ENCODE peak calls at places on chromosome 7, in five cellular contexts. C, N, H, P and R are unnamed samples.

GRCh38 chr7:30321992-30322637 is 37.7 kb downstream of the ZNRF2 start:
- DNase-seq in C (no peak), N (no peak), H (no peak), P (no peak), R (peak)

GRCh38 chr7:24756989-24757798 is at the start of gene GSDME:
- DNase-seq in C (no peak), N (peak), H (peak), P (peak), R (no peak)

GRCh38 chr7:98836811-98837631 is 32.8 kb downstream of the TMEM130 start:
- DNase-seq in C (peak), N (no peak), H (peak), P (peak), R (peak)

GRCh38 chr7:132049462-132050304 is 493.3 kb upstream of the PODXL start:
- DNase-seq in C (peak), N (no peak), H (peak), P (peak), R (no peak)

GRCh38 chr7:132361146-132361545 is 215.1 kb downstream of the PLXNA4 start:
- DNase-seq in C (no peak), N (no peak), H (no peak), P (no peak), R (no peak)

GRCh38 chr7:27424231-27424630 is 181.6 kb downstream of the EVX1 start:
- DNase-seq in C (no peak), N (no peak), H (no peak), P (no peak), R (no peak)

GRCh38 chr7:50556247-50556976 is 8.8 kb downstream of the DDC start:
- DNase-seq in C (no peak), N (peak), H (no peak), P (no peak), R (no peak)

GRCh38 chr7:5452937-5453540 is 29.4 kb upstream of the TNRC18 start:
- DNase-seq in C (no peak), N (no peak), H (no peak), P (peak), R (peak)

GRCh38 chr7:7183833-7184463 is 1.6 kb downstream of the C1GALT1 start:
- DNase-seq in C (no peak), N (no peak), H (no peak), P (no peak), R (no peak)

GRCh38 chr7:71612011-71612410 is 480.1 kb downstream of the GALNT17 start:
- DNase-seq in C (no peak), N (no peak), H (no peak), P (no peak), R (no peak)

GRCh38 chr7:70384891-70385290 is 747.1 kb upstream of the GALNT17 start:
- DNase-seq in C (no peak), N (no peak), H (no peak), P (no peak), R (no peak)

GRCh38 chr7:41162612-41163011 is 540.3 kb downstream of the INHBA start:
- DNase-seq in C (no peak), N (no peak), H (no peak), P (no peak), R (no peak)

GRCh38 chr7:139118803-139119485 is 9.4 kb upstream of the ZC3HAV1 start:
- DNase-seq in C (no peak), N (no peak), H (no peak), P (no peak), R (peak)

DNA sequence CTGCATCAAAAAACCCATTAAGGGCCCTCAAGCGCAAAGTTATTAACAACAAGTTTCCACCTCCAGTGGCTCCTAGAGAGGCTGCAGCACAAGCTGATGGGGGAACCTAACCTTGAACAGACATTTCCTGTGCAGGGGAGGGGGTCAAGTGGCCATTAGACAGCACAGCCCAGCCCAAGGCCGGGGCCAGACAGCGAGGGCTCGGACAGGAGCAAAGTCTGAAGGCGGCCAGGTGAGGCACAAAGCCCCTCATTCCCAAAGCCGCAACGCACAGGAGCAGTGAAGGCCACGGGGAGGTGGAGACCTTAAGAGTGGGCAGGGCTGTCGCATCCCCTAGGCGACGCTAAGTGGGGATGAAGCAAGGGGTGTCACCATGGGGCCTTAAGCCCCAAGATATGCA is 73.2 kb upstream of the ZNF746 start:
- DNase-seq in C (no peak), N (no peak), H (no peak), P (no peak), R (no peak)
- TF ChIP-seq POLR2AphosphoS5 in C (no peak), N (no peak), H (no peak), P (no peak), R (no peak)

DNA sequence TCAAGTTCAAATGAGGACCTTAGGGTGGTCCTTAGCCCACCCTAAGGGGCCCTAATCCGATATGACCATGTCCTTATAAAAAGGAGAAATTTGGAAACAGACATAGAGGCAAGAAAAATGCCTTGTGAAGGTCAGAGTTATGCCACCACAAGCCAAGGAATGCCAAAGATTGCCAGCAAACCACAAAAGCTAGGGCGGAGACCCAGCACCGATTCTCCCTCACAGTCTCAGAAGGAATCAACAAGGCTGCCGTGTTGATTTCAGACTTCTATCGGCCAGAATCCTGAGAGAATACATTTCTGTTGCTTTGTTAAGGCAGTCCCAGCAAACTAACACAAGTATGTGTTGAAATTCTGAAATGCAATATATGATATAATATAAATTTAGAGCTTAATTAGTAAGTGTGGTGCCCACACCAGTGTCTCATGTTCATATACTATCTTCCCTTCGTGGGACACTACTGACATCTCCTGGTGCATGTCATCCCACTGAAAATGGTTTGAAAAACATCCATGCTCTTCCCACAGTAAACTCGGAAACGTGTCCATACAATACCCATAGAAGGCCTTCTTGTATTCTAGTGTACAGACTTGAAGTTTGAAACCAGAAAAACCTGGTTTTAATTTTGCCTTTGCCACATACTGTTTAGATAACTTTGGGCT is 349.0 kb downstream of the TNS3 start:
- DNase-seq in C (no peak), N (no peak), H (no peak), P (no peak), R (no peak)
- TF ChIP-seq CTCF in C (no peak), N (no peak), H (no peak), P (peak), R (no peak)

GRCh38 chr7:80410081-80410480 is 101.8 kb downstream of the GNAT3 start:
- DNase-seq in C (no peak), N (no peak), H (no peak), P (no peak), R (no peak)
- TF ChIP-seq POLR2AphosphoS5 in C (no peak), N (no peak), H (no peak), P (no peak), R (no peak)

DNA sequence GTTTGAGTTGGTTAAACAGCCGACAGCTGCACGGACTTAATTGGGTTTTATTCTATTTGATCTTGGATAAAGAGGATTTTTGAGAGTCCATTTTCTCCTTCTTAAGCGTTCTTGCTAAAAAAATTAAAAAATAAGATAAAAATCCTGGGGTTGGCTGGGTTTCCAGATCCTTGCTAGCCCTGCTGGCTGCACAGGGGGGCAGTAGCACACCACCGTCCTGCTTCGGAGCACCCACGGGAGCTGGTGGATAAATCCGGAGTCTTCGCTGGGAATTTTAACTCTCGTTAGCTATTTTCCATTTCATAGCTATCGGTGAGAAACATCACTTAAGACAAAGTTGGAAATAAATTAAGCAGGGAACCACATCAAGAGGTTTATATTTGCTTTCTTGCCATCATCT is 792.1 kb downstream of the TYW1 start:
- DNase-seq in C (no peak), N (no peak), H (no peak), P (no peak), R (no peak)
- TF ChIP-seq CTCF in C (no peak), N (no peak), H (no peak), P (peak), R (no peak)

GRCh38 chr7:148940702-148941597 is 56.9 kb upstream of the EZH2 start:
- DNase-seq in C (peak), N (peak), H (peak), P (peak), R (peak)

GRCh38 chr7:148939128-148939747 is 55.1 kb upstream of the EZH2 start:
- DNase-seq in C (no peak), N (no peak), H (no peak), P (no peak), R (no peak)

GRCh38 chr7:148930335-148930734 is 46.2 kb upstream of the EZH2 start:
- DNase-seq in C (no peak), N (no peak), H (no peak), P (no peak), R (no peak)

GRCh38 chr7:148935451-148935850 is 51.4 kb upstream of the EZH2 start:
- DNase-seq in C (no peak), N (no peak), H (no peak), P (no peak), R (no peak)
- TF ChIP-seq POLR2AphosphoS5 in C (no peak), N (no peak), H (no peak), P (no peak), R (no peak)

DNA sequence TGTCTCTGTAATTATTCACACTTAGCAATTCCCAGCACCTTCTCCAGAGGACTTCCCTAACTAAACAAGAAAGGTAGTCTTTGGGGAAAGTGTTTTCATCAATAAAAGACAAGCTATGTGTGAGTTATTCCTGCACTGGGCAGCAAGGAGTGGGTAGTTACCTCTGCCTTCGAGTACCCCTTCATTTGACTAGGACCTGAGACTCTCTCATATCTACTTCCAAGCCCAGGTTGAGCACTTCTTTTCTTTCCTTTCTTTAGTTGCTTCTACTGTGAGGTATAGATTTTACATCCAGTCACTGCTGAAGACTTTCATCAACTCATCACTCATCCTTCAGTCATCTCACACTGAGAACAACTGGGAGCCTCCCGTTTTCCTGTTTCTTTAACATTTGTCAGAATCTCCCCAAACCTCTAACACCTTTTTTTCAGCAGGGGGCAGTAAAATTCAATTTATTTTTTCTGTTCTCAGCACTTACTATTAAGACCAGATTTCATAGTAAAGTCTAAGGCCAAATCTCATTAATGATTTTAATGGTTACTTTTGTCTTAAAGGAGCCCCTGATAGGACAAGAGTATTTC is 80.1 kb upstream of the PRSS1 start:
- DNase-seq in C (no peak), N (no peak), H (no peak), P (peak), R (no peak)
- TF ChIP-seq CTCF in C (peak), N (peak), H (no peak), P (peak), R (no peak)

GRCh38 chr7:114527589-114527988 is 113.0 kb downstream of the FOXP2 start:
- DNase-seq in C (no peak), N (no peak), H (no peak), P (no peak), R (no peak)

GRCh38 chr7:114534957-114535356 is 120.3 kb downstream of the FOXP2 start:
- DNase-seq in C (no peak), N (no peak), H (no peak), P (no peak), R (no peak)

GRCh38 chr7:114530074-114530611 is 115.5 kb downstream of the FOXP2 start:
- DNase-seq in C (no peak), N (no peak), H (no peak), P (no peak), R (no peak)

DNA sequence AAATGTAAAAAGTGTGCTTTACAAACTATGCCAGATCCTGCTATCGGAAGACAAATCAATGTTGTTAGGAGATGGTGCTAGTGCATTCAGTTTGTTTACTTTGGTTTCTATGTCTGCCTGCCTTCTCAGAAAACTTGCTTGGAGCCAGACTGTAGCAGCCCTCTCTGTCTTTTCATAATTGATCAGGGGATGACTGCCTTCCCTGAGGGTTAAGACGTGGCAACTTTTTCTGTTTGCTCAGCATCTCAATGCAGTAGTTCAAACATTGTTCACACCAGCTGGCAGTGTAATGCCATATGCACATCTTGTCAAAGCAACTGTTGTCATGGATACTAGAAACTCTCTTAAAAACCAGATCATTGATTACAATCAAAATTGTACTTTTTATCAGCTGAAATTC is 118.5 kb downstream of the FOXP2 start:
- DNase-seq in C (no peak), N (no peak), H (no peak), P (peak), R (no peak)
- TF ChIP-seq POLR2AphosphoS5 in C (no peak), N (no peak), H (no peak), P (no peak), R (no peak)

GRCh38 chr7:110595694-110596093 is 495.2 kb upstream of the LRRN3 start:
- DNase-seq in C (no peak), N (no peak), H (no peak), P (no peak), R (no peak)
- TF ChIP-seq CTCF in C (peak), N (no peak), H (no peak), P (peak), R (no peak)